ENCODE peak calls at places on chromosomes 13 and 19, in five cellular contexts. K is WTC11, T is uterus, S is OCI-LY7, E is left lung. M is an unnamed sample.

GRCh38 chr13:49256841-49257240 is 9.1 kb downstream of the CDADC1 start:
- DNase-seq in K (no peak), T (no peak), S (no peak), E (no peak), M (no peak)

GRCh38 chr13:111270765-111271164 is 49.7 kb upstream of the TEX29 start:
- DNase-seq in K (no peak), T (no peak), S (no peak), E (no peak), M (no peak)

GRCh38 chr13:93226065-93226622 is 463 bp upstream of the GPC6 start:
- DNase-seq in K (no peak), T (no peak), S (no peak), E (no peak), M (no peak)

GRCh38 chr19:8571006-8571411 is 6.2 kb downstream of the MYO1F start:
- DNase-seq in K (no peak), T (no peak), S (no peak), E (peak; percentile 78), M (peak; percentile 89)

GRCh38 chr13:111650626-111651025 is 330.2 kb downstream of the TEX29 start:
- DNase-seq in K (no peak), T (no peak), S (no peak), E (no peak), M (no peak)

GRCh38 chr13:38954291-38954690 is 36.3 kb downstream of the STOML3 start:
- DNase-seq in K (no peak), T (no peak), S (no peak), E (no peak), M (no peak)

GRCh38 chr13:27281420-27281819 is 10.8 kb downstream of the RASL11A start:
- DNase-seq in K (no peak), T (no peak), S (no peak), E (no peak), M (no peak)

GRCh38 chr13:23428183-23428528 is 5.3 kb downstream of the SACS start:
- DNase-seq in K (no peak), T (no peak), S (no peak), E (no peak), M (no peak)

GRCh38 chr19:37698216-37698615 is 21.3 kb downstream of the ZNF607 start:
- DNase-seq in K (no peak), T (no peak), S (no peak), E (no peak), M (no peak)

GRCh38 chr19:44212865-44213346 is 574 bp downstream of the ZNF227 start:
- DNase-seq in K (no peak), T (no peak), S (no peak), E (no peak), M (no peak)

GRCh38 chr13:39536906-39537305 is 66.1 kb downstream of the LHFPL6 start:
- DNase-seq in K (no peak), T (no peak), S (no peak), E (no peak), M (no peak)

DNA sequence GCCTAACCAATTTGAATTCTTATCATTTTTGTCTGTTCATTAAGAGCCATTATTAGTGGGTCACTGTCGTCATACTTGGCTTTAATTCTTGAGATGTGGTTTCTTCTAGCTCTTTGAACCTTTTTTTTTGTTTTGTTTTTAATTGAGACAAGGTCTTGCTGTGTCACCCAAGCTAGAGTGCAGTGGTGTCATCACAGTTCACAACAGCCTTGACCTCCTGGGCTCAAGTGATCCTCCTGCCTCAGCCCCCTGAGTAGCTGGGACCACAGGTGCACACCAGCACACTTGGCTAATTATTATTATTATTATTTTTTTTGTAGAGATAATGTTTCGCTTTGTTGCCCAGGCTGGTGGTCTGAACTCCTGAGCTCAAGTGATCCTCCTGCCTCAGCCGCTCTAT is 25.8 kb upstream of the LDLR start:
- DNase-seq in K (no peak), T (no peak), S (no peak), E (no peak), M (no peak)
- TF ChIP-seq CTCF in K (no peak), T (no peak), S (no peak), E (no peak), M (no peak)

DNA sequence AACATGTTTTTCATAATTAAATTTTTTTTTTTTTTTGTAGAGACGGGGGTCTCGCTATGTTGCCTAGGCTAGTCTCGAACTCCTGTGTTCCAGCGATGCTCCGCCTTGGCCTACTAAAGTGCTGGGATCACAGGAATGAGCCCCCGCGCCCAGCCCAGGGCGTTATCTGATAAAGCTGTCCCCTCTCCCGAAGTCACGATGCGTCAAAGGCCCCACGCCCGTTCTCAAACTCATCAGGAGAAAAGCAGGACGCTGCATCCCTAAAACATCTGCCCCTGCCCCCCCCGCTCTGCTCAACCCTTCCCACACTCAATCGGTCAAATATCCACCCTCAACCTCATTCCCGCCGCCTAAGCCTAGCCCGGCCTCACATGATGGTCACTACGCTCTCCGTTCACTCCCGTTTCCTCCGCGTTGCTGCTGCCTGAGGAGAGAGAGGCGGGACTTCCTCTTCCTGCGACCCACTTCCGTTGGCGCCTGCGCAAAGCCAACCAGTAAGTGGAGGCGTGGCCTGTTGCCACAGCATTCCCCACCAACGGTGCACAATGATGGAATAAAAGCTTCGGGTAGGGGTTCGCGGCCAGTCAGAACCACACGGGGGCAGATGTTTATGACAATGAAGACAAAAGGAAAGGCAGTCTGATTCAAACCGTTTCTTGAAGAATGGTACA is at the start of gene SNRPD2:
- DNase-seq in K (peak; percentile 94), T (peak; percentile 93), S (peak; percentile 96), E (peak; percentile 94), M (peak; percentile 95)
- TF ChIP-seq CTCF in K (no peak), T (peak; percentile 13), S (no peak), E (no peak), M (no peak)

GRCh38 chr19:29971002-29971401 is 29.0 kb downstream of the URI1 start:
- DNase-seq in K (no peak), T (no peak), S (no peak), E (no peak), M (no peak)
- TF ChIP-seq CTCF in K (no peak), T (no peak), S (no peak), E (no peak), M (no peak)

DNA sequence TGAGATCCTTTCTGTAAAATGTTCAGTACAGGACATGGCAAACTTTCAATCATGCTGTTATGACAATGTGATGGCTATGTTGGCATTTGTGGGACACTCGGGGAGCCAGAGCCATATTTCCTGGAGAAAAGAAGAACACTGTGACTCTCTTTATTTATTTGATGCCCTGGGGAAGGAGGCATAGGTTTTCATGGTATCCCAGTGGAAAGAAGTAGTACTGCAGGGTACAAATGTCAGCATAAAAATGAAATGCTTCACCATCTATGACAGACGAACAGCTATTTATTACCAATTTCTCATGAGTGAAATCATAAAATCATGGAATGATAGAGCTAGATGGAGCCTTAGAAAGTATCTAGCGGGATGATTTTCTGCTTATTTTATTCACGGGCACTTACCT is 217.1 kb downstream of the COL4A1 start:
- DNase-seq in K (no peak), T (no peak), S (no peak), E (no peak), M (no peak)
- TF ChIP-seq CTCF in K (peak; percentile 17), T (no peak), S (peak; percentile 25), E (no peak), M (peak; percentile 32)

GRCh38 chr19:5339950-5340636 is 519 bp downstream of the PTPRS start:
- DNase-seq in K (peak; percentile 29), T (no peak), S (peak; percentile 51), E (no peak), M (no peak)
- TF ChIP-seq CTCF in K (peak; percentile 28), T (no peak), S (peak; percentile 60), E (no peak), M (no peak)

GRCh38 chr13:32791545-32792172 is 205.4 kb downstream of the PDS5B start:
- DNase-seq in K (no peak), T (no peak), S (peak; percentile 52), E (no peak), M (no peak)

GRCh38 chr13:32790731-32791130 is 204.5 kb downstream of the PDS5B start:
- DNase-seq in K (no peak), T (no peak), S (no peak), E (no peak), M (no peak)
- TF ChIP-seq CTCF in K (no peak), T (no peak), S (peak; percentile 24), E (no peak), M (no peak)

GRCh38 chr19:58571575-58571947 is 1.6 kb downstream of the MZF1 start:
- DNase-seq in K (peak; percentile 1), T (peak; percentile 16), S (no peak), E (peak; percentile 34), M (peak; percentile 22)

GRCh38 chr19:58572026-58572817 is 913 bp downstream of the MZF1 start:
- DNase-seq in K (no peak), T (no peak), S (no peak), E (peak; percentile 31), M (peak; percentile 78)

GRCh38 chr19:58573658-58574164 is 576 bp upstream of the MZF1 start:
- DNase-seq in K (no peak), T (no peak), S (no peak), E (no peak), M (no peak)

GRCh38 chr19:58570770-58571574 is 2.2 kb downstream of the MZF1 start:
- DNase-seq in K (peak; percentile 6), T (peak; percentile 18), S (no peak), E (peak; percentile 32), M (peak; percentile 43)

DNA sequence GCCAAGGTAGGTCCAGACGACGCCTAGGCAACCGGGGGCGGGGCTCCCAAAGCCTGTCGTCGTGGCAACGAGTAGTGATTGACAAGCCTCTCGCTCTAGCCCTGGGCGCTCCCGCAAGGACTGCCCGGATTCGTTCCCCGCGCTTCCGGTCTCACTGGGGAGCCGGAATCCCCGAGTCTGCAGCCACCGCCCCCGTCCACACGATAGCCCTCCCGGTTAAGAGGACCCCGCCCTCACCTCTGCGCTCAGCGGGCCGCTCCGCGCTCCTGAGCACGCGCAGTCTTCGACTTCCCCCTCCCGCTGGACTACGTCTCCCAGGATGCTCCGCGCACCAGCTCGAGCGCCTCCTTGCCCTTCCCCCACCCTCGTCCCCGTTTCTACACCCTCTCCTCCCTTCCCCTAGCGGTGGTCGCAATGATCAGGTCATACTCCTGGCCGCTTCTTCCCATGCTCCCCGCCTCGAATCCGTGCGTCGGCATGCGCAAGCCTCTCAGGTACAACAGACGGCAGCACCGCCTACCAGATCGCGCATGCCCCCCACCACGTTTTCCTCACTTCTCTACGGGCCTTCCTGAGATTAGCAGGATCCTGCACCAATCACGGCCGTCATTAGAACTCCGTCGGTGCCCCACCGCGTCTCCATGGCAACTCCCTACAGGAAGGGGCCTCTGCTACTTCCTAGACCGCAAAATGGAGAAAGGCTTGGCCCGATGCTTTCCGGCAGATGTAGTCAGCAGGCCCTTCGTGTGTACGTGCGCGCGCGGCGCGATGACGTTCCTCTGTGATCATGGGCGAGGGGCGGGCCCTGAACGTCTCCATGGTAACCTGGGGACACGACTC is at the start of gene MZF1:
- DNase-seq in K (peak; percentile 99), T (peak; percentile 99), S (peak; percentile 100), E (peak; percentile 100), M (peak; percentile 100)
- TF ChIP-seq CTCF in K (no peak), T (peak; percentile 50), S (no peak), E (no peak), M (no peak)

GRCh38 chr13:31629085-31629785 is 110.1 kb upstream of the RXFP2 start:
- DNase-seq in K (no peak), T (no peak), S (no peak), E (no peak), M (peak; percentile 54)
- TF ChIP-seq CTCF in K (no peak), T (no peak), S (no peak), E (no peak), M (no peak)

M was measured in CD14-positive monocyte.